ENCODE peak calls at places on chromosomes 16 and 17, in five cellular contexts. One of them, this sample, is unnamed.

GRCh38 chr17:4130715-4131114 is 12.1 kb downstream of the ZZEF1 start:
- DNase-seq in T follicular helper cell: no peak
- DNase-seq in activated T-helper 2 cell treated with anti-CD3 and anti-CD28 coated beads, Interferon-gamma antibody, Interleukin-2, Interleukin-4, amounts not matched to agents 10 μg/mL and 5 μg/mL and 100 μg/mL, durations not matched to agents 14 hours and 24 hours and 36 hours: no peak
- DNase-seq in RWPE1: no peak
- DNase-seq in activated CD8-positive, alpha-beta memory T cell treated with anti-CD3 and anti-CD28 coated beads, Interleukin-2, amount 50 U/mL, for 48 hours: no peak
- DNase-seq in this sample: peak; percentile 18

GRCh38 chr17:7747586-7747985 is 30.0 kb downstream of the DNAH2 start:
- DNase-seq in T follicular helper cell: no peak
- DNase-seq in activated T-helper 2 cell treated with anti-CD3 and anti-CD28 coated beads, Interferon-gamma antibody, Interleukin-2, Interleukin-4, amounts not matched to agents 10 μg/mL and 5 μg/mL and 100 μg/mL, durations not matched to agents 14 hours and 24 hours and 36 hours: no peak
- DNase-seq in RWPE1: no peak
- DNase-seq in activated CD8-positive, alpha-beta memory T cell treated with anti-CD3 and anti-CD28 coated beads, Interleukin-2, amount 50 U/mL, for 48 hours: no peak
- DNase-seq in this sample: no peak

GRCh38 chr16:66639091-66639885 is 34.8 kb downstream of the CMTM3 start:
- DNase-seq in T follicular helper cell: no peak
- DNase-seq in activated T-helper 2 cell treated with anti-CD3 and anti-CD28 coated beads, Interferon-gamma antibody, Interleukin-2, Interleukin-4, amounts not matched to agents 10 μg/mL and 5 μg/mL and 100 μg/mL, durations not matched to agents 14 hours and 24 hours and 36 hours: no peak
- DNase-seq in RWPE1: peak; percentile 50
- DNase-seq in activated CD8-positive, alpha-beta memory T cell treated with anti-CD3 and anti-CD28 coated beads, Interleukin-2, amount 50 U/mL, for 48 hours: no peak
- DNase-seq in this sample: no peak

GRCh38 chr17:76473541-76473985 is 6.2 kb downstream of the AANAT start:
- DNase-seq in T follicular helper cell: no peak
- DNase-seq in activated T-helper 2 cell treated with anti-CD3 and anti-CD28 coated beads, Interferon-gamma antibody, Interleukin-2, Interleukin-4, amounts not matched to agents 10 μg/mL and 5 μg/mL and 100 μg/mL, durations not matched to agents 14 hours and 24 hours and 36 hours: no peak
- DNase-seq in RWPE1: no peak
- DNase-seq in activated CD8-positive, alpha-beta memory T cell treated with anti-CD3 and anti-CD28 coated beads, Interleukin-2, amount 50 U/mL, for 48 hours: no peak
- DNase-seq in this sample: no peak

GRCh38 chr16:914453-914852 is 56.3 kb downstream of the LMF1 start:
- DNase-seq in T follicular helper cell: no peak
- DNase-seq in activated T-helper 2 cell treated with anti-CD3 and anti-CD28 coated beads, Interferon-gamma antibody, Interleukin-2, Interleukin-4, amounts not matched to agents 10 μg/mL and 5 μg/mL and 100 μg/mL, durations not matched to agents 14 hours and 24 hours and 36 hours: no peak
- DNase-seq in RWPE1: peak; percentile 16
- DNase-seq in activated CD8-positive, alpha-beta memory T cell treated with anti-CD3 and anti-CD28 coated beads, Interleukin-2, amount 50 U/mL, for 48 hours: no peak
- DNase-seq in this sample: no peak

GRCh38 chr17:57406131-57406980 is 150.0 kb downstream of the MSI2 start:
- DNase-seq in T follicular helper cell: no peak
- DNase-seq in activated T-helper 2 cell treated with anti-CD3 and anti-CD28 coated beads, Interferon-gamma antibody, Interleukin-2, Interleukin-4, amounts not matched to agents 10 μg/mL and 5 μg/mL and 100 μg/mL, durations not matched to agents 14 hours and 24 hours and 36 hours: no peak
- DNase-seq in RWPE1: no peak
- DNase-seq in activated CD8-positive, alpha-beta memory T cell treated with anti-CD3 and anti-CD28 coated beads, Interleukin-2, amount 50 U/mL, for 48 hours: no peak
- DNase-seq in this sample: peak; percentile 57

GRCh38 chr16:16015849-16016248 is 66.4 kb downstream of the ABCC1 start:
- DNase-seq in T follicular helper cell: no peak
- DNase-seq in activated T-helper 2 cell treated with anti-CD3 and anti-CD28 coated beads, Interferon-gamma antibody, Interleukin-2, Interleukin-4, amounts not matched to agents 10 μg/mL and 5 μg/mL and 100 μg/mL, durations not matched to agents 14 hours and 24 hours and 36 hours: no peak
- DNase-seq in RWPE1: no peak
- DNase-seq in activated CD8-positive, alpha-beta memory T cell treated with anti-CD3 and anti-CD28 coated beads, Interleukin-2, amount 50 U/mL, for 48 hours: no peak
- DNase-seq in this sample: no peak

GRCh38 chr17:80449930-80450576 is 26.4 kb downstream of the NPTX1 start:
- DNase-seq in T follicular helper cell: no peak
- DNase-seq in activated T-helper 2 cell treated with anti-CD3 and anti-CD28 coated beads, Interferon-gamma antibody, Interleukin-2, Interleukin-4, amounts not matched to agents 10 μg/mL and 5 μg/mL and 100 μg/mL, durations not matched to agents 14 hours and 24 hours and 36 hours: no peak
- DNase-seq in RWPE1: no peak
- DNase-seq in activated CD8-positive, alpha-beta memory T cell treated with anti-CD3 and anti-CD28 coated beads, Interleukin-2, amount 50 U/mL, for 48 hours: no peak
- DNase-seq in this sample: no peak

GRCh38 chr17:48577946-48578615 is at the start of gene HOXB4:
- DNase-seq in T follicular helper cell: peak; percentile 64
- DNase-seq in activated T-helper 2 cell treated with anti-CD3 and anti-CD28 coated beads, Interferon-gamma antibody, Interleukin-2, Interleukin-4, amounts not matched to agents 10 μg/mL and 5 μg/mL and 100 μg/mL, durations not matched to agents 14 hours and 24 hours and 36 hours: peak; percentile 70
- DNase-seq in RWPE1: peak; percentile 71
- DNase-seq in activated CD8-positive, alpha-beta memory T cell treated with anti-CD3 and anti-CD28 coated beads, Interleukin-2, amount 50 U/mL, for 48 hours: peak; percentile 77
- DNase-seq in this sample: peak; percentile 72

GRCh38 chr16:1938316-1938715 is 4.7 kb downstream of the MSRB1 start:
- DNase-seq in T follicular helper cell: no peak
- DNase-seq in activated T-helper 2 cell treated with anti-CD3 and anti-CD28 coated beads, Interferon-gamma antibody, Interleukin-2, Interleukin-4, amounts not matched to agents 10 μg/mL and 5 μg/mL and 100 μg/mL, durations not matched to agents 14 hours and 24 hours and 36 hours: no peak
- DNase-seq in RWPE1: no peak
- DNase-seq in activated CD8-positive, alpha-beta memory T cell treated with anti-CD3 and anti-CD28 coated beads, Interleukin-2, amount 50 U/mL, for 48 hours: no peak
- DNase-seq in this sample: no peak

GRCh38 chr16:65123846-65124513 is 2.1 kb upstream of the CDH11 start:
- DNase-seq in T follicular helper cell: no peak
- DNase-seq in activated T-helper 2 cell treated with anti-CD3 and anti-CD28 coated beads, Interferon-gamma antibody, Interleukin-2, Interleukin-4, amounts not matched to agents 10 μg/mL and 5 μg/mL and 100 μg/mL, durations not matched to agents 14 hours and 24 hours and 36 hours: no peak
- DNase-seq in RWPE1: no peak
- DNase-seq in activated CD8-positive, alpha-beta memory T cell treated with anti-CD3 and anti-CD28 coated beads, Interleukin-2, amount 50 U/mL, for 48 hours: no peak
- DNase-seq in this sample: no peak

GRCh38 chr17:2484876-2485275 is 26.8 kb downstream of the METTL16 start:
- DNase-seq in T follicular helper cell: no peak
- DNase-seq in activated T-helper 2 cell treated with anti-CD3 and anti-CD28 coated beads, Interferon-gamma antibody, Interleukin-2, Interleukin-4, amounts not matched to agents 10 μg/mL and 5 μg/mL and 100 μg/mL, durations not matched to agents 14 hours and 24 hours and 36 hours: no peak
- DNase-seq in RWPE1: peak; percentile 54
- DNase-seq in activated CD8-positive, alpha-beta memory T cell treated with anti-CD3 and anti-CD28 coated beads, Interleukin-2, amount 50 U/mL, for 48 hours: no peak
- DNase-seq in this sample: no peak

GRCh38 chr16:82331397-82331796 is 161.4 kb upstream of the MPHOSPH6 start:
- DNase-seq in T follicular helper cell: no peak
- DNase-seq in activated T-helper 2 cell treated with anti-CD3 and anti-CD28 coated beads, Interferon-gamma antibody, Interleukin-2, Interleukin-4, amounts not matched to agents 10 μg/mL and 5 μg/mL and 100 μg/mL, durations not matched to agents 14 hours and 24 hours and 36 hours: no peak
- DNase-seq in RWPE1: no peak
- DNase-seq in activated CD8-positive, alpha-beta memory T cell treated with anti-CD3 and anti-CD28 coated beads, Interleukin-2, amount 50 U/mL, for 48 hours: no peak
- DNase-seq in this sample: no peak

GRCh38 chr16:54194008-54194731 is 92.4 kb downstream of the IRX3 start:
- DNase-seq in T follicular helper cell: no peak
- DNase-seq in activated T-helper 2 cell treated with anti-CD3 and anti-CD28 coated beads, Interferon-gamma antibody, Interleukin-2, Interleukin-4, amounts not matched to agents 10 μg/mL and 5 μg/mL and 100 μg/mL, durations not matched to agents 14 hours and 24 hours and 36 hours: no peak
- DNase-seq in RWPE1: no peak
- DNase-seq in activated CD8-positive, alpha-beta memory T cell treated with anti-CD3 and anti-CD28 coated beads, Interleukin-2, amount 50 U/mL, for 48 hours: no peak
- DNase-seq in this sample: no peak

GRCh38 chr16:54174201-54174600 is 112.4 kb downstream of the IRX3 start:
- DNase-seq in T follicular helper cell: no peak
- DNase-seq in activated T-helper 2 cell treated with anti-CD3 and anti-CD28 coated beads, Interferon-gamma antibody, Interleukin-2, Interleukin-4, amounts not matched to agents 10 μg/mL and 5 μg/mL and 100 μg/mL, durations not matched to agents 14 hours and 24 hours and 36 hours: no peak
- DNase-seq in RWPE1: no peak
- DNase-seq in activated CD8-positive, alpha-beta memory T cell treated with anti-CD3 and anti-CD28 coated beads, Interleukin-2, amount 50 U/mL, for 48 hours: no peak
- DNase-seq in this sample: no peak

GRCh38 chr17:36926226-36926625 is 11.0 kb upstream of the LHX1 start:
- DNase-seq in T follicular helper cell: no peak
- DNase-seq in activated T-helper 2 cell treated with anti-CD3 and anti-CD28 coated beads, Interferon-gamma antibody, Interleukin-2, Interleukin-4, amounts not matched to agents 10 μg/mL and 5 μg/mL and 100 μg/mL, durations not matched to agents 14 hours and 24 hours and 36 hours: no peak
- DNase-seq in RWPE1: no peak
- DNase-seq in activated CD8-positive, alpha-beta memory T cell treated with anti-CD3 and anti-CD28 coated beads, Interleukin-2, amount 50 U/mL, for 48 hours: no peak
- DNase-seq in this sample: no peak

GRCh38 chr17:81833921-81834830 is 674 bp downstream of the PPP1R27 start:
- DNase-seq in T follicular helper cell: no peak
- DNase-seq in activated T-helper 2 cell treated with anti-CD3 and anti-CD28 coated beads, Interferon-gamma antibody, Interleukin-2, Interleukin-4, amounts not matched to agents 10 μg/mL and 5 μg/mL and 100 μg/mL, durations not matched to agents 14 hours and 24 hours and 36 hours: no peak
- DNase-seq in RWPE1: no peak
- DNase-seq in activated CD8-positive, alpha-beta memory T cell treated with anti-CD3 and anti-CD28 coated beads, Interleukin-2, amount 50 U/mL, for 48 hours: no peak
- DNase-seq in this sample: no peak

GRCh38 chr17:78831688-78832540 is 8.7 kb downstream of the USP36 start:
- DNase-seq in T follicular helper cell: no peak
- DNase-seq in activated T-helper 2 cell treated with anti-CD3 and anti-CD28 coated beads, Interferon-gamma antibody, Interleukin-2, Interleukin-4, amounts not matched to agents 10 μg/mL and 5 μg/mL and 100 μg/mL, durations not matched to agents 14 hours and 24 hours and 36 hours: no peak
- DNase-seq in RWPE1: no peak
- DNase-seq in activated CD8-positive, alpha-beta memory T cell treated with anti-CD3 and anti-CD28 coated beads, Interleukin-2, amount 50 U/mL, for 48 hours: no peak
- DNase-seq in this sample: no peak

GRCh38 chr17:74457146-74457819 is 9.2 kb upstream of the CD300A start:
- DNase-seq in T follicular helper cell: peak; percentile 56
- DNase-seq in activated T-helper 2 cell treated with anti-CD3 and anti-CD28 coated beads, Interferon-gamma antibody, Interleukin-2, Interleukin-4, amounts not matched to agents 10 μg/mL and 5 μg/mL and 100 μg/mL, durations not matched to agents 14 hours and 24 hours and 36 hours: peak; percentile 44
- DNase-seq in RWPE1: peak; percentile 68
- DNase-seq in activated CD8-positive, alpha-beta memory T cell treated with anti-CD3 and anti-CD28 coated beads, Interleukin-2, amount 50 U/mL, for 48 hours: peak; percentile 91
- DNase-seq in this sample: peak; percentile 81

GRCh38 chr16:48535369-48535787 is 74.6 kb downstream of the N4BP1 start:
- DNase-seq in T follicular helper cell: no peak
- DNase-seq in activated T-helper 2 cell treated with anti-CD3 and anti-CD28 coated beads, Interferon-gamma antibody, Interleukin-2, Interleukin-4, amounts not matched to agents 10 μg/mL and 5 μg/mL and 100 μg/mL, durations not matched to agents 14 hours and 24 hours and 36 hours: no peak
- DNase-seq in RWPE1: no peak
- DNase-seq in activated CD8-positive, alpha-beta memory T cell treated with anti-CD3 and anti-CD28 coated beads, Interleukin-2, amount 50 U/mL, for 48 hours: no peak
- DNase-seq in this sample: no peak

GRCh38 chr16:50537533-50538290 is 10.5 kb upstream of the NKD1 start:
- DNase-seq in T follicular helper cell: no peak
- DNase-seq in activated T-helper 2 cell treated with anti-CD3 and anti-CD28 coated beads, Interferon-gamma antibody, Interleukin-2, Interleukin-4, amounts not matched to agents 10 μg/mL and 5 μg/mL and 100 μg/mL, durations not matched to agents 14 hours and 24 hours and 36 hours: no peak
- DNase-seq in RWPE1: no peak
- DNase-seq in activated CD8-positive, alpha-beta memory T cell treated with anti-CD3 and anti-CD28 coated beads, Interleukin-2, amount 50 U/mL, for 48 hours: no peak
- DNase-seq in this sample: no peak

GRCh38 chr16:86649875-86650274 is 71.5 kb downstream of the FOXL1 start:
- DNase-seq in T follicular helper cell: no peak
- DNase-seq in activated T-helper 2 cell treated with anti-CD3 and anti-CD28 coated beads, Interferon-gamma antibody, Interleukin-2, Interleukin-4, amounts not matched to agents 10 μg/mL and 5 μg/mL and 100 μg/mL, durations not matched to agents 14 hours and 24 hours and 36 hours: no peak
- DNase-seq in RWPE1: no peak
- DNase-seq in activated CD8-positive, alpha-beta memory T cell treated with anti-CD3 and anti-CD28 coated beads, Interleukin-2, amount 50 U/mL, for 48 hours: no peak
- DNase-seq in this sample: no peak

GRCh38 chr17:28225271-28225670 is 93.7 kb upstream of the TMEM97 start:
- DNase-seq in T follicular helper cell: no peak
- DNase-seq in activated T-helper 2 cell treated with anti-CD3 and anti-CD28 coated beads, Interferon-gamma antibody, Interleukin-2, Interleukin-4, amounts not matched to agents 10 μg/mL and 5 μg/mL and 100 μg/mL, durations not matched to agents 14 hours and 24 hours and 36 hours: no peak
- DNase-seq in RWPE1: no peak
- DNase-seq in activated CD8-positive, alpha-beta memory T cell treated with anti-CD3 and anti-CD28 coated beads, Interleukin-2, amount 50 U/mL, for 48 hours: no peak
- DNase-seq in this sample: no peak

GRCh38 chr16:56669005-56669839 is at the start of gene MT1H:
- DNase-seq in T follicular helper cell: no peak
- DNase-seq in activated T-helper 2 cell treated with anti-CD3 and anti-CD28 coated beads, Interferon-gamma antibody, Interleukin-2, Interleukin-4, amounts not matched to agents 10 μg/mL and 5 μg/mL and 100 μg/mL, durations not matched to agents 14 hours and 24 hours and 36 hours: no peak
- DNase-seq in RWPE1: no peak
- DNase-seq in activated CD8-positive, alpha-beta memory T cell treated with anti-CD3 and anti-CD28 coated beads, Interleukin-2, amount 50 U/mL, for 48 hours: peak; percentile 63
- DNase-seq in this sample: no peak

GRCh38 chr16:65809627-65810026 is 556.9 kb upstream of the CDH5 start:
- DNase-seq in T follicular helper cell: no peak
- DNase-seq in activated T-helper 2 cell treated with anti-CD3 and anti-CD28 coated beads, Interferon-gamma antibody, Interleukin-2, Interleukin-4, amounts not matched to agents 10 μg/mL and 5 μg/mL and 100 μg/mL, durations not matched to agents 14 hours and 24 hours and 36 hours: no peak
- DNase-seq in RWPE1: no peak
- DNase-seq in activated CD8-positive, alpha-beta memory T cell treated with anti-CD3 and anti-CD28 coated beads, Interleukin-2, amount 50 U/mL, for 48 hours: no peak
- DNase-seq in this sample: no peak

GRCh38 chr17:29577778-29578211 is 9.3 kb downstream of the TP53I13 start:
- DNase-seq in T follicular helper cell: no peak
- DNase-seq in activated T-helper 2 cell treated with anti-CD3 and anti-CD28 coated beads, Interferon-gamma antibody, Interleukin-2, Interleukin-4, amounts not matched to agents 10 μg/mL and 5 μg/mL and 100 μg/mL, durations not matched to agents 14 hours and 24 hours and 36 hours: no peak
- DNase-seq in RWPE1: no peak
- DNase-seq in activated CD8-positive, alpha-beta memory T cell treated with anti-CD3 and anti-CD28 coated beads, Interleukin-2, amount 50 U/mL, for 48 hours: no peak
- DNase-seq in this sample: no peak

GRCh38 chr17:80790021-80790765 is 201.4 kb upstream of the CHMP6 start:
- DNase-seq in T follicular helper cell: no peak
- DNase-seq in activated T-helper 2 cell treated with anti-CD3 and anti-CD28 coated beads, Interferon-gamma antibody, Interleukin-2, Interleukin-4, amounts not matched to agents 10 μg/mL and 5 μg/mL and 100 μg/mL, durations not matched to agents 14 hours and 24 hours and 36 hours: peak; percentile 31
- DNase-seq in RWPE1: no peak
- DNase-seq in activated CD8-positive, alpha-beta memory T cell treated with anti-CD3 and anti-CD28 coated beads, Interleukin-2, amount 50 U/mL, for 48 hours: no peak
- DNase-seq in this sample: no peak

GRCh38 chr16:46927273-46927672 is 43.1 kb downstream of the GPT2 start:
- DNase-seq in T follicular helper cell: no peak
- DNase-seq in activated T-helper 2 cell treated with anti-CD3 and anti-CD28 coated beads, Interferon-gamma antibody, Interleukin-2, Interleukin-4, amounts not matched to agents 10 μg/mL and 5 μg/mL and 100 μg/mL, durations not matched to agents 14 hours and 24 hours and 36 hours: no peak
- DNase-seq in RWPE1: no peak
- DNase-seq in activated CD8-positive, alpha-beta memory T cell treated with anti-CD3 and anti-CD28 coated beads, Interleukin-2, amount 50 U/mL, for 48 hours: no peak
- DNase-seq in this sample: no peak

GRCh38 chr17:17181666-17182600 is 24.2 kb downstream of the PLD6 start:
- DNase-seq in T follicular helper cell: peak; percentile 30
- DNase-seq in activated T-helper 2 cell treated with anti-CD3 and anti-CD28 coated beads, Interferon-gamma antibody, Interleukin-2, Interleukin-4, amounts not matched to agents 10 μg/mL and 5 μg/mL and 100 μg/mL, durations not matched to agents 14 hours and 24 hours and 36 hours: peak; percentile 40
- DNase-seq in RWPE1: no peak
- DNase-seq in activated CD8-positive, alpha-beta memory T cell treated with anti-CD3 and anti-CD28 coated beads, Interleukin-2, amount 50 U/mL, for 48 hours: no peak
- DNase-seq in this sample: no peak

GRCh38 chr17:76635659-76636360 is 7.7 kb downstream of the ST6GALNAC1 start:
- DNase-seq in T follicular helper cell: no peak
- DNase-seq in activated T-helper 2 cell treated with anti-CD3 and anti-CD28 coated beads, Interferon-gamma antibody, Interleukin-2, Interleukin-4, amounts not matched to agents 10 μg/mL and 5 μg/mL and 100 μg/mL, durations not matched to agents 14 hours and 24 hours and 36 hours: no peak
- DNase-seq in RWPE1: no peak
- DNase-seq in activated CD8-positive, alpha-beta memory T cell treated with anti-CD3 and anti-CD28 coated beads, Interleukin-2, amount 50 U/mL, for 48 hours: no peak
- DNase-seq in this sample: no peak

GRCh38 chr17:71085238-71086033 is 916.1 kb downstream of the KCNJ2 start:
- DNase-seq in T follicular helper cell: no peak
- DNase-seq in activated T-helper 2 cell treated with anti-CD3 and anti-CD28 coated beads, Interferon-gamma antibody, Interleukin-2, Interleukin-4, amounts not matched to agents 10 μg/mL and 5 μg/mL and 100 μg/mL, durations not matched to agents 14 hours and 24 hours and 36 hours: no peak
- DNase-seq in RWPE1: peak; percentile 31
- DNase-seq in activated CD8-positive, alpha-beta memory T cell treated with anti-CD3 and anti-CD28 coated beads, Interleukin-2, amount 50 U/mL, for 48 hours: no peak
- DNase-seq in this sample: peak; percentile 39